ENCODE peak calls at places on chromosomes 12 and 14, in five cellular contexts. G, U, F, A and L are unnamed samples.

GRCh38 chr12:11756523-11756922 is 107.0 kb downstream of the ETV6 start:
- DNase-seq in A (no peak), U (no peak), G (no peak), F (no peak), L (no peak)

GRCh38 chr12:109893250-109893995 is 6.7 kb upstream of the TCHP start:
- DNase-seq in F (no peak), U (no peak), A (no peak), G (no peak), L (no peak)

GRCh38 chr14:58697927-58698641 is 60.3 kb downstream of the DACT1 start:
- DNase-seq in G (no peak), U (no peak), A (no peak), F (no peak), L (no peak)

GRCh38 chr12:2868986-2869385 is 8.0 kb downstream of the FOXM1 start:
- DNase-seq in F (no peak), A (no peak), U (no peak), G (no peak), L (no peak)

GRCh38 chr14:73788871-73789590 is 62.6 kb upstream of the PTGR2 start:
- DNase-seq in U (no peak), F (peak), A (no peak), G (no peak), L (no peak)

GRCh38 chr14:66330916-66331315 is 155.3 kb upstream of the CCDC196 start:
- DNase-seq in A (no peak), F (peak), U (no peak), G (peak), L (no peak)

GRCh38 chr12:57190037-57190436 is 26.6 kb upstream of the NXPH4 start:
- DNase-seq in F (no peak), A (no peak), G (no peak), U (no peak), L (no peak)

GRCh38 chr12:27101290-27101689 is 18.9 kb upstream of the C12orf71 start:
- DNase-seq in G (no peak), U (no peak), F (no peak), A (no peak), L (no peak)

GRCh38 chr12:75947171-75947723 is 84.3 kb downstream of the PHLDA1 start:
- DNase-seq in U (no peak), A (no peak), F (no peak), G (no peak), L (no peak)

GRCh38 chr14:73280903-73281302 is 43.6 kb downstream of the PAPLN start:
- DNase-seq in U (no peak), A (no peak), G (no peak), F (no peak), L (no peak)

GRCh38 chr14:67533754-67534085 is 630 bp downstream of the PLEKHH1 start:
- DNase-seq in F (no peak), G (peak), U (no peak), A (peak), L (no peak)

GRCh38 chr14:96104469-96105057 is 65.4 kb downstream of the C14orf132 start:
- DNase-seq in A (peak), U (peak), F (peak), G (no peak), L (no peak)

GRCh38 chr14:87017335-87017734 is 975.6 kb downstream of the GALC start:
- DNase-seq in U (no peak), G (no peak), A (no peak), F (no peak), L (no peak)

GRCh38 chr14:41476526-41476925 is 130.2 kb upstream of the LRFN5 start:
- DNase-seq in U (no peak), G (no peak), A (no peak), F (no peak), L (no peak)

GRCh38 chr14:99194136-99194535 is 77.9 kb downstream of the BCL11B start:
- DNase-seq in U (peak), G (no peak), F (no peak), A (no peak), L (peak)
- TF ChIP-seq CTCF in U (no peak), G (no peak), F (no peak), A (no peak), L (no peak)

GRCh38 chr12:116448165-116448756 is 110.9 kb upstream of the MAP1LC3B2 start:
- DNase-seq in F (no peak), A (no peak), G (no peak), U (no peak), L (no peak)
- TF ChIP-seq CTCF in F (no peak), A (no peak), G (no peak), U (no peak), L (no peak)

DNA sequence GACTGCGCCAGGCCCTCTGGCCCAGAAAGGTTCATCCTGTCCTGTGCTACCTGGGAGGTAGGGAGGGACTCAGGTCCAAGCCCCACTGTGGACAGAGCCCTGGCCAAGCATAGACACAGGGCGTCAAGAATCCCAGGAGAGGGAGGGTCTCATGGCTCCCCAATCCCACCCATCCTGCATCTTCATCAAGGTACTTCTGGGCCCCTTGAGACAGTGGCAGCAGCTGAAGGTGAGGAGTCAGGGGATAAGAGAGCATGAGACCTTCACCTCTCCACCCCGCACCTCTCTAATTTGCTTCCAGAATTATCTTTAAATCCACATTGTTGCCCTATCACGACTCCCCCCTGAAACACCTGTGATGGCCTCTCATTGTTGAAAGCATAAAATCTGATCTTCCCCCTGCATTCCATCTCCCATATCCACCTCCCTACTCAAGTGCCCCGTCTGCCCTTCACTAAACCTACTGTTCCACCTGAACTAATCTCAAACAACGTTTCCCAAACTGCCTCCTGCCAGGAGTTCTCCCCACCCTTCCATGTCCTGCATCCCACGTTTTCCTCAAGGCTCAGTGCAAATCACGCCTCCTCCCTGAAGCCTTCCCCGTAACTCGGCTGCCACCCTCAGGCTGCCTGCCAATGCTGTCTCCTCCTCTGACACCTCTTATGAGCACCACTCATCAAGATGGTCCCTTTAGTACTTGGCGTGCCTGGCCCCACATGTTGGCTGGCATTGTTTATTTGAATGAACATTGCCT is 27.1 kb downstream of the KRT18 start:
- DNase-seq in A (peak), U (no peak), G (no peak), F (no peak), L (no peak)
- TF ChIP-seq CTCF in A (peak), U (no peak), G (no peak), F (no peak), L (peak)

DNA sequence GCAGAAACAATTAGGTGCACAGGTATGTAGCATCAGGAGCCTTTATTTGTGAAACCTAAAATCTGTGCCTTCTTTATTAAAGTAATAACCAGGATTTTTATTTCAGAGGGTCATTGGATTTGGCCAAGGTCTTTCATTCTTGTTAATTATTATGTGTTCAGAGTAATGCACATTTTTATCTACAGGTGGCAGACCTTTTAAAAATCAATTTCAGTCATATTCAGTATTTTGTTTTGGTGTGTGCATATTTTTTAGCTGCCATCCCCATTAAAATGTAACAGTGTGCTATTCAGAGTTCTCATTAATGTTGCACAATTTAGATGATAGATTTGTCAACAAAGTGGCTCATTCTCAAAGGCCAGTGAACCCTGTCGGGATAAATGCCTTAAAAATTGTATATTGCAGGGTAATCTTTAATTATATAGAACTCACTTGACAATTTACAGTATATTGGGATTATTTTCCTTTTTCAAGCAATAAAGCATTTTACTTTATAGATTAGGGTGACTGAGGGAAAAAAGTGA is 319.3 kb upstream of the SOX5 start:
- DNase-seq in G (no peak), F (no peak), U (no peak), A (no peak), L (no peak)
- TF ChIP-seq CTCF in G (no peak), F (no peak), U (no peak), A (no peak), L (peak)

DNA sequence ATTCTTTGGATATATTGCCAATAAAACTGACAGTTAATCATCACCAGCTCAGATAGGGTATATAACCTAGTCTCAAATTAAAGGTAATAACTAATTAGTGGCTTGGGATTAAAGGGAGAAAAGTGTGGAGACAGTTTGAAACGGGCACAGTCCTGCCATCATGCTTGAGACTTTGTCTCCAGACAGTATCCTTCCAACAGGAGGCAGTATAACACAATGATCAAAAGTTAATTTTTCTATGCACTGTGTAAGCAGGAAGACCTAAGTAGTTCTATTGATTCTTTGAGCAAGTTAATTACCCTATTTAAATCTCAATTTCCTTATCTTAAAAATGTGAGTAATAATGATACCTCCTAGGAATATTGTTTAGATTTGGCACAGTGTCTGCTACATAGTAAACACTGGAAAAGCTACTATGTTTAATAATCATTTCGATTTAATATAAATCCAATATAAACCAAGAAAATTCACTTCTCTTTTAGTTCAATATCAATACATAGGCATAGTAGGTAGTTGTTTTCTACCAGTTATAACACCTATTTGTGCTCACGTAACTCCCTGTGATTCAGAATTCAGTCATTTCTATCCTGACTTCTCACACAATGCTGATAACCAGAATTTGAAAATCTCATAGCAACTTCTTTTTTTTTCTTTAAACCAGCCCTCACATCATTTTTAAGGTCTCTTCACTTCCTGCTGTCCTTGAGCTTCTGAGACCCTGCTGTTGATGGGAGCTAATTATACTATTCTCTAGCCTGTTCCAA is 53.7 kb downstream of the GALNT4 start:
- DNase-seq in U (no peak), F (no peak), A (no peak), G (no peak), L (no peak)
- TF ChIP-seq CTCF in U (peak), F (peak), A (peak), G (peak), L (peak)

DNA sequence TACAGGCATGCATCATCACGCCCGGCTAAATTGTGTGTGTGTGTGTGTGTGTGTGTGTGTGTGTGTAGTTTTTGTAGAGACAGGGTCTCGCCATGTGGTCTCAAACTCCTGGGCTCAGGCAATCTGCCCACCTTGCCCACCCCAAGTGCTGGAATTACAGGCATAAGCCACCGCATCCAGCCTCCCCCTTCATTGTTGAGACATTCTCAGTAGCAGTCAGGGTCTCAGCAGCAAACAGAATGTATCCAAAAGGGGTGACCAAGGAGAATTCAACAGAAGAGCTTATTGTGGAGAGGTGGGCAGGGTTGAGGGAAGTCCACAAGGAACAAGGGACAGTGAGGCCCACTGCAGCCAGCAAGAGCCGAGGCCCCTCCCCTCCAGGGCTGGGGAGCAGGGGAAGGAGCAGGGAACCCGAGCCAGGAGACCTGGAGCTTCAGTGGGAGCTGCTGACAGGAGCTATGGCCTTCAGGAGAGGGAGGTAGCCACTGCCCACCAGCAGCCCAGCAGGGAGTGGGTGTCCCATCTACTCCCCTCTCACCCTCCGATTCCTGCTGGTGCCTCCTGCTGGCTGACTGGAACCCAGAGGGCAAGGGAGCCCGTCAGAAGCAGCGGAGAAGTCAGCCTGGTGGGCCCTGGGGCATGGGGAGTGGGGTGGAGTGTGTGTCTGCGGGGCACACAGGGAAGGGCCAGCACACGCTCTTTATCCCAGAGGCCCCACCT is 37.1 kb upstream of the PLEKHG6 start:
- DNase-seq in F (no peak), A (peak), U (peak), G (no peak), L (peak)
- TF ChIP-seq CTCF in F (no peak), A (no peak), U (no peak), G (no peak), L (peak)

DNA sequence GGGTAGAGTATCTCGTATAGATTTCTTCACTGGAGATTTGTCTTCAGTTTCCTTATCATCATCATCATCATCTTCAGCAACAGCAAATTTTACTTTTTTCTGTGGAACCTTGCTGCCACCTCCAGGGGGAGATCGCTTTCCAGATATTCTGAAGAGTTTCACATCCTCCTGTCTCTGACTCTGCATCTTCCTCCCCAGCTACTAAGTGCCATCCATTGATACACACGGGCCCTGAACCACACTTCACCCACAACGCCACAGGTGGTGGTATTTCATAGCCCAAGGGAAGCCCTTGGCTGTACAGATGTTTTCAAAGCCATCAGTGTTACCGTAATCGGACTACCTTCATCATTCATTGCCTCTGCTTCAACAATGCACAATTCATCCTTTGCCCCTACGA is 82.2 kb downstream of the PPP2R5C start:
- DNase-seq in A (no peak), F (no peak), G (no peak), U (no peak), L (no peak)
- TF ChIP-seq CTCF in A (peak), F (no peak), G (peak), U (no peak), L (peak)